ENCODE peak calls at places on chromosomes 7 and 10, in five cellular contexts. R is transverse colon, M is colonic mucosa, V is psoas muscle, J is GM23338. S is an unnamed sample.

GRCh38 chr7:158572000-158572828 is 15.4 kb downstream of the PTPRN2 start:
- DNase-seq in R (no peak), M (no peak), V (no peak), J (peak; percentile 34), S (no peak)

GRCh38 chr7:142586611-142587010 is 162.7 kb upstream of the PRSS1 start:
- DNase-seq in R (no peak), M (no peak), V (no peak), J (no peak), S (no peak)

GRCh38 chr7:74452748-74453320 is 872 bp upstream of the GTF2IRD1 start:
- DNase-seq in R (peak; percentile 63), M (peak; percentile 81), V (peak; percentile 76), J (no peak), S (no peak)

GRCh38 chr7:137873524-137873923 is 26.8 kb upstream of the DGKI start:
- DNase-seq in R (no peak), M (no peak), V (no peak), J (no peak), S (peak; percentile 74)

GRCh38 chr7:26170663-26171062 is 18.7 kb downstream of the NFE2L3 start:
- DNase-seq in R (no peak), M (no peak), V (no peak), J (no peak), S (no peak)

GRCh38 chr7:98930464-98930863 is 52.1 kb downstream of the TRRAP start:
- DNase-seq in R (peak; percentile 33), M (no peak), V (no peak), J (no peak), S (no peak)

GRCh38 chr10:24207781-24208611 is 942 bp upstream of the KIAA1217 start:
- DNase-seq in R (peak; percentile 27), M (peak; percentile 40), V (no peak), J (no peak), S (no peak)

GRCh38 chr7:47142867-47143175 is 439.1 kb downstream of the TNS3 start:
- DNase-seq in R (no peak), M (no peak), V (no peak), J (no peak), S (no peak)

GRCh38 chr10:22369433-22370072 is 24.3 kb downstream of the SPAG6 start:
- DNase-seq in R (no peak), M (no peak), V (no peak), J (no peak), S (no peak)

GRCh38 chr10:124291009-124291671 is 127.6 kb downstream of the OAT start:
- DNase-seq in R (peak; percentile 30), M (peak; percentile 29), V (peak; percentile 60), J (no peak), S (no peak)

GRCh38 chr10:14048930-14049613 is 281.7 kb downstream of the FRMD4A start:
- DNase-seq in R (no peak), M (no peak), V (no peak), J (no peak), S (no peak)

GRCh38 chr10:18474111-18474455 is 177.3 kb downstream of the NSUN6 start:
- DNase-seq in R (no peak), M (no peak), V (no peak), J (no peak), S (no peak)

GRCh38 chr7:37732253-37732652 is 48.7 kb downstream of the GPR141 start:
- DNase-seq in R (peak; percentile 21), M (peak; percentile 24), V (peak; percentile 56), J (peak; percentile 80), S (no peak)

GRCh38 chr7:140512317-140513000 is 33.2 kb upstream of the MKRN1 start:
- DNase-seq in R (peak; percentile 96), M (peak; percentile 98), V (no peak), J (no peak), S (no peak)

GRCh38 chr10:125417605-125418004 is 257.2 kb upstream of the CTBP2 start:
- DNase-seq in R (no peak), M (no peak), V (no peak), J (no peak), S (no peak)

GRCh38 chr7:29370531-29371314 is 176.1 kb downstream of the CHN2 start:
- DNase-seq in R (peak; percentile 38), M (peak; percentile 68), V (no peak), J (no peak), S (no peak)

GRCh38 chr10:72056113-72056512 is 32.2 kb downstream of the SPOCK2 start:
- DNase-seq in R (no peak), M (no peak), V (peak; percentile 56), J (no peak), S (no peak)

GRCh38 chr7:55245271-55245723 is 119.8 kb upstream of the LANCL2 start:
- DNase-seq in R (no peak), M (peak; percentile 15), V (no peak), J (no peak), S (no peak)

GRCh38 chr7:4108951-4109350 is 573.1 kb upstream of the FOXK1 start:
- DNase-seq in R (no peak), M (no peak), V (no peak), J (no peak), S (no peak)

GRCh38 chr10:11906714-11907113 is 83.6 kb downstream of the PROSER2 start:
- DNase-seq in R (no peak), M (no peak), V (no peak), J (no peak), S (no peak)

GRCh38 chr10:84076047-84076388 is 63.3 kb upstream of the GHITM start:
- DNase-seq in R (no peak), M (no peak), V (no peak), J (no peak), S (peak; percentile 73)

GRCh38 chr10:59362991-59363390 is 642 bp upstream of the FAM13C start:
- DNase-seq in R (peak; percentile 60), M (peak; percentile 63), V (peak; percentile 74), J (peak; percentile 81), S (no peak)

GRCh38 chr7:91668217-91668616 is 212.3 kb downstream of the MTERF1 start:
- DNase-seq in R (no peak), M (no peak), V (no peak), J (no peak), S (no peak)

GRCh38 chr10:122911889-122912484 is 1.6 kb downstream of the FAM24A start:
- DNase-seq in R (peak; percentile 24), M (peak; percentile 40), V (no peak), J (peak; percentile 84), S (no peak)

GRCh38 chr10:35890061-35890969 is 248.2 kb upstream of the FZD8 start:
- DNase-seq in R (peak; percentile 23), M (peak; percentile 47), V (no peak), J (no peak), S (no peak)

GRCh38 chr7:38425509-38425908 is 152.1 kb upstream of the TARP start:
- DNase-seq in R (no peak), M (no peak), V (no peak), J (no peak), S (no peak)

GRCh38 chr7:93374345-93374940 is 142.3 kb downstream of the VPS50 start:
- DNase-seq in R (no peak), M (no peak), V (no peak), J (peak; percentile 76), S (peak; percentile 6)

GRCh38 chr7:98864726-98865420 is 4.9 kb downstream of the TMEM130 start:
- DNase-seq in R (no peak), M (no peak), V (no peak), J (no peak), S (no peak)

GRCh38 chr7:13231216-13231615 is 543.8 kb downstream of the ARL4A start:
- DNase-seq in R (no peak), M (no peak), V (no peak), J (no peak), S (no peak)

GRCh38 chr10:4167216-4167615 is 382.2 kb upstream of the KLF6 start:
- DNase-seq in R (no peak), M (no peak), V (no peak), J (no peak), S (no peak)

GRCh38 chr10:31186225-31187010 is 132.6 kb upstream of the ZEB1 start:
- DNase-seq in R (no peak), M (no peak), V (no peak), J (peak; percentile 77), S (no peak)
- TF ChIP-seq CTCF in R (no peak), M (no peak), V (no peak), J (peak; percentile 67), S (no peak)

DNA sequence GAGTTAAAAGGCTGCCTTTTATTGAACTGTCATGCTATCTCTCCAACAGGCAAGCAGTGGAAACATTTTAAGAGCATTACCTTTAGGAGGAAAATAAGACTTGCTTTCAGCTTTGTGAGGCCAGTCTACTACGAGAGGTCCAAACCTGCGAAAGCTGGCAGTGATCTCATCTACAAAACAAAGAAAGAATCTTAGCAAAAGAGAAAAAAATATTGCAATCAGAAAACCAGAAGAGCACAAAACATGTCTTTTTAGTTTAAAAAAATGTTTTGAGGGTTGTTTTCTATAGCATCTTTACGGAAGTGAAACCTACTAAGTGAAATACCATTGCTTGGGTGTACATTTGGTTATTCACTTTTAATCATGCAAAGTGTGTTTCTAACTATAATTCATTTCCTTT is 147.9 kb downstream of the CPEB3 start:
- DNase-seq in R (no peak), M (no peak), V (no peak), J (no peak), S (no peak)
- H3K4me3 ChIP-seq in R (no peak overlapping the region), M (no peak overlapping the region), V (no peak overlapping the region), J (no peak overlapping the region), S (no peak overlapping the region)

GRCh38 chr7:23476286-23477169 is 6.2 kb upstream of the IGF2BP3 start:
- DNase-seq in R (no peak), M (no peak), V (no peak), J (no peak), S (no peak)
- H3K27me3 ChIP-seq in R (peaks cover 100% of the 10 kb centered on the region), M (peaks cover 78% of the 10 kb centered on the region), V (peaks cover 19% of the 10 kb centered on the region), J (no peaks in the 10 kb centered on the region), S (peaks cover 15% of the 10 kb centered on the region)

GRCh38 chr10:78436706-78437406 is 403.2 kb downstream of the RPS24 start:
- DNase-seq in R (no peak), M (no peak), V (no peak), J (no peak), S (no peak)

GRCh38 chr10:78436223-78436575 is 402.5 kb downstream of the RPS24 start:
- DNase-seq in R (no peak), M (no peak), V (no peak), J (no peak), S (no peak)

GRCh38 chr10:78438907-78439809 is 405.5 kb downstream of the RPS24 start:
- DNase-seq in R (no peak), M (no peak), V (no peak), J (no peak), S (no peak)

GRCh38 chr10:78437407-78437768 is 403.7 kb downstream of the RPS24 start:
- DNase-seq in R (no peak), M (no peak), V (no peak), J (no peak), S (no peak)

DNA sequence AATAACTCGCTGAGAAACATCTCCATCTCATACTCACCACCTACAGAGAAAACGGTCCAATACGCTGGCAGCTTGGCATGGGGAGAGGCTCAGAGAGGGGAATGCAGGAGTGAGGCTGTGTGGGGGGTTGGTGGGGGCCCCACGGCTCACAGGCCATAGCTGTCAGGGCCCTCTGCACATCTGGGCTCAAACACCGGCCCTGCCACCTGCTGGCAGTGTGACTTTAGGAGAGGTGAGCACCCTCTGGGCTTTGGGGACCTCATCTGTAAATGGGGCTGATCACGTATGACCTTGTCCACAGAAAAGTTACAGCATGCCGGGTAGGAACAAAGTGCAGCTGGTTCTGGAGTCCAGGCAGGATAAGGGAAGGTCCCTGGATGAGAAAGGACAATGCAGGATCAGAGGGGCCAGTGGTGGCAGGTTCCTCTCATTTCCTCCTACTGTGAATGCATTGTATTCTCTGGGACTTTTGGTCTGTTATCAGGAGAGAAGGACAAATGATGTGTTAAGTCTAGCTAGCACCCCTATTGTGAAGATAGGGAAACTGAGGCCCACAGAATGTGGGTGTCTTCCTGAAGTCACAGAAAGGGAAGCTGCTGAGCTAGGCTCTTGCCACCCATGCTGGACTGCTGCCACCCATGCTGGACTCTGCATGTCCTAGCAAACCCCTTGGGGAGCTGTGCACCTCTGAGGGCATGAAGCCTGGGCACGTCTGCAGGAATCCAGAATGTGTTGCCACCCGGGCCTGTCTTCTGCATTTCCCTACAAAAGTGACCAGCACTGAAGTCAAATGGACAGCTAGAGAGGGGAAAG is 404.6 kb downstream of the RPS24 start:
- DNase-seq in R (no peak), M (no peak), V (no peak), J (no peak), S (no peak)
- TF ChIP-seq CTCF in R (no peak), M (no peak), V (no peak), J (no peak), S (no peak)